ENCODE peak calls at places on chromosome 20, in five cellular contexts. Y, D, S, J and Z are unnamed samples.

GRCh38 chr20:2558581-2559301 is 22.4 kb downstream of the TMC2 start:
- DNase-seq in Y (no peak), D (no peak), S (no peak), J (no peak), Z (no peak)

GRCh38 chr20:13322621-13323020 is 101.5 kb downstream of the ISM1 start:
- DNase-seq in Y (peak; percentile 90), D (no peak), S (no peak), J (no peak), Z (no peak)

GRCh38 chr20:61980647-61981583 is 84.8 kb downstream of the TAF4 start:
- DNase-seq in Y (peak; percentile 72), D (peak; percentile 65), S (peak; percentile 78), J (no peak), Z (no peak)

GRCh38 chr20:60107621-60108020 is 149.4 kb downstream of the CDH26 start:
- DNase-seq in Y (no peak), D (no peak), S (peak; percentile 24), J (no peak), Z (no peak)

GRCh38 chr20:4006640-4007039 is 8.7 kb downstream of the RNF24 start:
- DNase-seq in Y (no peak), D (no peak), S (no peak), J (no peak), Z (no peak)

GRCh38 chr20:34083137-34083536 is 28.9 kb downstream of the EIF2S2 start:
- DNase-seq in Y (no peak), D (peak; percentile 33), S (peak; percentile 59), J (no peak), Z (peak; percentile 32)

GRCh38 chr20:60262967-60263603 is 304.9 kb downstream of the CDH26 start:
- DNase-seq in Y (peak; percentile 29), D (peak; percentile 21), S (peak; percentile 75), J (no peak), Z (no peak)

GRCh38 chr20:62476074-62476838 is 461 bp upstream of the GATA5 start:
- DNase-seq in Y (no peak), D (peak; percentile 48), S (peak; percentile 90), J (no peak), Z (no peak)

GRCh38 chr20:44174996-44175766 is 11.8 kb downstream of the JPH2 start:
- DNase-seq in Y (no peak), D (no peak), S (no peak), J (no peak), Z (no peak)

GRCh38 chr20:56386219-56386618 is 5.8 kb downstream of the AURKA start:
- DNase-seq in Y (peak; percentile 39), D (no peak), S (no peak), J (no peak), Z (no peak)

GRCh38 chr20:24470782-24471582 is 1.6 kb downstream of the SYNDIG1 start:
- DNase-seq in Y (no peak), D (peak; percentile 20), S (no peak), J (no peak), Z (no peak)

GRCh38 chr20:17818187-17818586 is 118.4 kb downstream of the BANF2 start:
- DNase-seq in Y (no peak), D (no peak), S (no peak), J (no peak), Z (no peak)

GRCh38 chr20:60334936-60335335 is 376.7 kb downstream of the CDH26 start:
- DNase-seq in Y (no peak), D (no peak), S (no peak), J (no peak), Z (no peak)

GRCh38 chr20:61442075-61442670 is 190.1 kb downstream of the CDH4 start:
- DNase-seq in Y (no peak), D (no peak), S (no peak), J (no peak), Z (no peak)

GRCh38 chr20:34570859-34571306 is 12.4 kb downstream of the MAP1LC3A start:
- DNase-seq in Y (no peak), D (no peak), S (no peak), J (no peak), Z (peak; percentile 74)

GRCh38 chr20:35463455-35464300 is 8.3 kb downstream of the CEP250 start:
- DNase-seq in Y (peak; percentile 84), D (peak; percentile 74), S (peak; percentile 48), J (no peak), Z (peak; percentile 79)

GRCh38 chr20:5688431-5688972 is 61.7 kb upstream of the SHLD1 start:
- DNase-seq in Y (no peak), D (no peak), S (no peak), J (no peak), Z (no peak)

GRCh38 chr20:46202758-46203509 is 84.8 kb downstream of the CD40 start:
- DNase-seq in Y (no peak), D (no peak), S (no peak), J (no peak), Z (no peak)

GRCh38 chr20:53608071-53608455 is 14.4 kb upstream of the ZNF217 start:
- DNase-seq in Y (no peak), D (no peak), S (no peak), J (no peak), Z (no peak)

GRCh38 chr20:2920473-2920872 is 47.2 kb downstream of the PTPRA start:
- DNase-seq in Y (no peak), D (no peak), S (no peak), J (no peak), Z (no peak)

GRCh38 chr20:45341939-45342862 is 6.0 kb downstream of the SDC4 start:
- DNase-seq in Y (peak; percentile 94), D (no peak), S (peak; percentile 53), J (no peak), Z (peak; percentile 50)

GRCh38 chr20:52497731-52498130 is 306.2 kb upstream of the ZFP64 start:
- DNase-seq in Y (no peak), D (no peak), S (no peak), J (no peak), Z (peak; percentile 73)

GRCh38 chr20:8144282-8145245 is 12.5 kb downstream of the PLCB1 start:
- DNase-seq in Y (peak; percentile 100), D (no peak), S (no peak), J (no peak), Z (peak; percentile 54)

GRCh38 chr20:47610247-47610944 is 108.7 kb downstream of the NCOA3 start:
- DNase-seq in Y (no peak), D (peak; percentile 71), S (peak; percentile 21), J (peak; percentile 33), Z (peak; percentile 93)

GRCh38 chr20:25083773-25084615 is 2.1 kb upstream of the VSX1 start:
- DNase-seq in Y (no peak), D (no peak), S (no peak), J (no peak), Z (no peak)

GRCh38 chr20:44406572-44407100 is 51.1 kb downstream of the HNF4A start:
- DNase-seq in Y (no peak), D (no peak), S (no peak), J (no peak), Z (no peak)

GRCh38 chr20:24993337-24994185 is 1.0 kb upstream of the APMAP start:
- DNase-seq in Y (peak; percentile 57), D (peak; percentile 71), S (no peak), J (no peak), Z (peak; percentile 41)

GRCh38 chr20:13800728-13801134 is 15.9 kb downstream of the NDUFAF5 start:
- DNase-seq in Y (peak; percentile 89), D (peak; percentile 47), S (no peak), J (no peak), Z (peak; percentile 71)

GRCh38 chr20:19932170-19932667 is 84.9 kb upstream of the NAA20 start:
- DNase-seq in Y (no peak), D (no peak), S (no peak), J (no peak), Z (peak; percentile 98)
- TF ChIP-seq MYC in Y (no peak), D (no peak), S (no peak), J (no peak), Z (peak; percentile 3)

GRCh38 chr20:57389695-57390603 is 1.2 kb upstream of the RBM38 start:
- DNase-seq in Y (no peak), D (no peak), S (peak; percentile 73), J (no peak), Z (peak; percentile 43)
- H3K27ac ChIP-seq in Y (peak overlapping the region; percentile 53), D (peak overlapping the region; percentile 96), S (peak overlapping the region; percentile 95), J (peak overlapping the region; percentile 97), Z (peak overlapping the region; percentile 44)

GRCh38 chr20:37375227-37375626 is 29.3 kb downstream of the SRC start:
- DNase-seq in Y (no peak), D (no peak), S (no peak), J (peak; percentile 69), Z (no peak)

GRCh38 chr20:37377346-37378081 is 31.6 kb downstream of the SRC start:
- DNase-seq in Y (no peak), D (peak; percentile 70), S (no peak), J (no peak), Z (no peak)

GRCh38 chr20:37376324-37376723 is 30.4 kb downstream of the SRC start:
- DNase-seq in Y (no peak), D (no peak), S (no peak), J (no peak), Z (no peak)

GRCh38 chr20:37378420-37378784 is 32.5 kb downstream of the SRC start:
- DNase-seq in Y (no peak), D (no peak), S (no peak), J (no peak), Z (no peak)

DNA sequence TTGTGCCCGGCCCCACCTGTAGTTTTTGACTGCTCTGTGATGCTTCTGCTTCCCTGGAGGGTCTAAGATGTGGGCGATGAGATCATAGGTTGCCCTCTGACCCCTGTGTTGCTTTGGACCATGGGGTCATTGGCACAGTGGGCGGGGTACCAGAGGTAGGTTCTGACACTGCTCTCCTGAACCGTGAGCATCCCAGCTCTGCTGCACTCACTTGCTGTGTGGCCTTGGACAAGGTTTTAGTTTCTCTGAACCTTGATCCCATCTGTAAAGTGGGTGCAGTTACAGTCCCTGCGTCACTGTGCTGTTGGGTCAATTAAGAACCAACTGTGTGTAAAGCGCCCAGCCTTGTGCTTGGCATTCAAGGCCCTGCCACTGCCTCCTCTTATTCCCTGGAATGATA is 30.9 kb downstream of the SRC start:
- DNase-seq in Y (no peak), D (no peak), S (no peak), J (no peak), Z (no peak)
- TF ChIP-seq MYC in Y (no peak), D (no peak), S (no peak), J (no peak), Z (no peak)

GRCh38 chr20:32339116-32339515 is 19.0 kb upstream of the ASXL1 start:
- DNase-seq in Y (no peak), D (no peak), S (no peak), J (no peak), Z (no peak)
- H3K27ac ChIP-seq in Y (no peak overlapping the region), D (no peak overlapping the region), S (no peak overlapping the region), J (no peak overlapping the region), Z (no peak overlapping the region)

GRCh38 chr20:10463622-10464021 is 28.5 kb downstream of the SLX4IP start:
- DNase-seq in Y (peak; percentile 77), D (peak; percentile 35), S (no peak), J (no peak), Z (no peak)

GRCh38 chr20:10467985-10468845 is 33.1 kb downstream of the SLX4IP start:
- DNase-seq in Y (no peak), D (no peak), S (no peak), J (no peak), Z (peak; percentile 89)

GRCh38 chr20:10469599-10469998 is 34.5 kb downstream of the SLX4IP start:
- DNase-seq in Y (peak; percentile 77), D (peak; percentile 89), S (peak; percentile 10), J (no peak), Z (peak; percentile 90)

GRCh38 chr20:10466855-10467254 is 31.8 kb downstream of the SLX4IP start:
- DNase-seq in Y (no peak), D (no peak), S (no peak), J (no peak), Z (peak; percentile 30)

GRCh38 chr20:10466325-10466724 is 31.2 kb downstream of the SLX4IP start:
- DNase-seq in Y (no peak), D (no peak), S (no peak), J (no peak), Z (peak; percentile 86)
- TF ChIP-seq MYC in Y (no peak), D (no peak), S (no peak), J (no peak), Z (no peak)

GRCh38 chr20:58584881-58585752 is 66.0 kb upstream of the STX16 start:
- DNase-seq in Y (no peak), D (no peak), S (no peak), J (no peak), Z (peak; percentile 11)
- H3K27ac ChIP-seq in Y (no peak overlapping the region), D (no peak overlapping the region), S (no peak overlapping the region), J (no peak overlapping the region), Z (no peak overlapping the region)